ENCODE peak calls at places on chromosomes 3 and 15, in seven cellular contexts. R is cardiac muscle cell, G is SJCRH30, X is SJSA1, O is ovary, Y is IMR-90, C is endodermal cell. J is an unnamed sample.

GRCh38 chr15:69718916-69719315 is 266.3 kb downstream of the RPLP1 start:
- DNase-seq in R (no peak), G (no peak), X (no peak), Y (no peak), C (no peak), O (no peak), J (no peak)

GRCh38 chr3:65412591-65412990 is 626.1 kb downstream of the MAGI1 start:
- DNase-seq in G (peak; percentile 2), Y (no peak), O (no peak), X (no peak), R (peak; percentile 70), C (peak; percentile 71), J (peak; percentile 56)

GRCh38 chr3:143242101-143242500 is 122.5 kb downstream of the CHST2 start:
- DNase-seq in X (no peak), C (no peak), G (peak; percentile 19), O (no peak), Y (peak; percentile 22), R (no peak), J (no peak)

GRCh38 chr3:15098503-15099363 is at the start of gene RBSN:
- DNase-seq in C (peak; percentile 98), G (peak; percentile 94), R (peak; percentile 97), X (peak; percentile 87), O (peak; percentile 93), Y (peak; percentile 92), J (peak; percentile 96)

GRCh38 chr3:161336661-161337060 is 34.7 kb downstream of the SPTSSB start:
- DNase-seq in X (no peak), Y (no peak), C (no peak), O (no peak), R (no peak), G (no peak), J (no peak)

GRCh38 chr3:14301558-14301957 is 100.8 kb upstream of the SLC6A6 start:
- DNase-seq in O (peak; percentile 55), C (no peak), R (no peak), Y (peak; percentile 18), G (no peak), X (no peak), J (no peak)

GRCh38 chr15:88646951-88647350 is 8.1 kb downstream of the ISG20 start:
- DNase-seq in C (no peak), X (no peak), R (no peak), Y (no peak), O (no peak), G (no peak), J (no peak)

GRCh38 chr3:161914703-161915102 is 418.1 kb downstream of the OTOL1 start:
- DNase-seq in Y (peak; percentile 59), G (peak; percentile 50), C (peak; percentile 79), O (peak; percentile 21), X (no peak), R (peak; percentile 64), J (peak; percentile 78)

GRCh38 chr3:51944541-51945021 is 2.4 kb downstream of the PARP3 start:
- DNase-seq in Y (no peak), C (no peak), G (no peak), X (no peak), O (no peak), R (no peak), J (no peak)

GRCh38 chr3:98877132-98877531 is 24.4 kb downstream of the DCBLD2 start:
- DNase-seq in R (no peak), G (no peak), C (no peak), X (no peak), O (no peak), Y (no peak), J (no peak)

GRCh38 chr3:194937751-194938358 is 252.2 kb downstream of the FAM43A start:
- DNase-seq in X (no peak), C (no peak), Y (no peak), R (no peak), G (no peak), O (no peak), J (no peak)

GRCh38 chr3:47849186-47850061 is 46.5 kb downstream of the DHX30 start:
- DNase-seq in Y (no peak), G (no peak), O (peak; percentile 37), X (no peak), R (no peak), C (no peak), J (no peak)
- H3K36me3 ChIP-seq in Y (peaks cover 92% of the 10 kb centered on the region), G (peaks cover 68% of the 10 kb centered on the region), O (no peaks in the 10 kb centered on the region), X (peaks cover 96% of the 10 kb centered on the region), R (peaks cover 71% of the 10 kb centered on the region), C (peaks cover 89% of the 10 kb centered on the region), J (peaks cover 92% of the 10 kb centered on the region)

GRCh38 chr15:31379042-31379441 is 52.4 kb downstream of the KLF13 start:
- DNase-seq in G (peak; percentile 79), R (no peak), C (no peak), Y (no peak), X (no peak), O (no peak), J (no peak)

GRCh38 chr15:31378363-31378903 is 51.8 kb downstream of the KLF13 start:
- DNase-seq in R (no peak), Y (no peak), X (no peak), C (no peak), O (no peak), G (no peak), J (no peak)

GRCh38 chr15:31377030-31377429 is 50.4 kb downstream of the KLF13 start:
- DNase-seq in R (no peak), G (no peak), Y (no peak), C (no peak), O (no peak), X (no peak), J (no peak)

GRCh38 chr15:31381801-31382692 is 55.4 kb downstream of the KLF13 start:
- DNase-seq in G (no peak), C (peak; percentile 33), Y (no peak), O (no peak), X (no peak), R (no peak), J (no peak)

DNA sequence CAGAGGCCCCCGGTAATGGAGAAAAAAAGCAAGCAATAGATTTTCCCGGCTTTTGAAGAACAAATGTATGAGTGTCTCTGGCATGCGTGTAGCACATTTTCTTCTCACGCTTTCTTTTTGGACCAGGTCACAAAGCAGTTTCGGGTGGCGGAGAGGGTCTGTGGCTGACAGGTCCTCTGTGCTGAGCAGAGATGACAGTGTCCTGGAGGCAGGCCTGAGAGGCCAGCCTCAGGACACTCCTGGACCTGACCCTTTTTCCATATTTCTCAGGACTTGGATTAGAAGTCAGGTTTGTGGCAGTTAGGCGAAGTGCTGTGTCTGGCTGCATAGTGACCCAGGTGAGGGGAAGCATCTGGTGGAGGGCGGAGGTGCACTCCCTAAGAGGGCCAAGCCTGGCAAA is 52.9 kb downstream of the KLF13 start:
- DNase-seq in C (no peak), X (no peak), O (no peak), G (no peak), Y (no peak), R (no peak), J (no peak)
- H3K27ac ChIP-seq in C (no peak overlapping the region), X (no peak overlapping the region), O (no peak overlapping the region), G (peak overlapping the region; percentile 78), Y (no peak overlapping the region), R (peak overlapping the region; percentile 45), J (no peak overlapping the region)

DNA sequence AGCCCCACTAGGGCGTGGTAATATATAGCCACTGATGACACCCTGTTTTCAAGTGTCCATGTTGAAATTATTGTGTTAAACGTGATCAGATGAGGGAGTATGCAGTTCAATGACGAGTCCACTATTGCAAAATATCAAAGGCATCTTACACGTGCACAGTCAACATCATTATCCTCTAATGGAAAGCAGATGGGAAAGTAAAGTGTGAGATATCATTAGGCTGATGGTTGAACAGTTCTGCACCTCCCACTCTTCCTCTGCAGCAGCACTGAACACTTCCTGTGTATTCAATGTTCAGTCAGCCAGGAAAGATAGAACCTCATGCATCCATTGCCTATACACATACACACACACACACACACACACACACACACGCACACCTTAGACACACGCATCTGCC is 431.8 kb upstream of the CCDC54 start:
- DNase-seq in Y (peak; percentile 20), O (no peak), C (no peak), G (no peak), R (no peak), X (no peak), J (no peak)
- H3K4me3 ChIP-seq in Y (no peak overlapping the region), O (no peak overlapping the region), C (no peak overlapping the region), G (no peak overlapping the region), R (no peak overlapping the region), X (no peak overlapping the region), J (no peak overlapping the region)

GRCh38 chr3:170225166-170225565 is 2.9 kb downstream of the PRKCI start:
- DNase-seq in Y (no peak), G (no peak), O (no peak), X (no peak), R (no peak), C (no peak), J (no peak)
- H3K36me3 ChIP-seq in Y (no peaks in the 10 kb centered on the region), G (no peaks in the 10 kb centered on the region), O (no peaks in the 10 kb centered on the region), X (no peaks in the 10 kb centered on the region), R (no peaks in the 10 kb centered on the region), C (no peaks in the 10 kb centered on the region), J (peaks cover 4% of the 10 kb centered on the region)

GRCh38 chr3:16266714-16267113 is 1.7 kb downstream of the OXNAD1 start:
- DNase-seq in R (no peak), O (no peak), G (no peak), Y (no peak), C (no peak), X (no peak), J (no peak)

GRCh38 chr3:16265455-16265786 is 409 bp downstream of the OXNAD1 start:
- DNase-seq in G (no peak), C (no peak), Y (no peak), O (no peak), R (no peak), X (no peak), J (no peak)

GRCh38 chr3:16264708-16265454 is at the start of the genes DPH3 and OXNAD1:
- DNase-seq in R (peak; percentile 100), C (peak; percentile 100), O (peak; percentile 100), Y (peak; percentile 100), G (peak; percentile 98), X (peak; percentile 95), J (peak; percentile 99)

GRCh38 chr3:16262195-16262594 is 2.5 kb downstream of the DPH3 start:
- DNase-seq in C (no peak), G (no peak), X (no peak), Y (no peak), R (no peak), O (no peak), J (no peak)

DNA sequence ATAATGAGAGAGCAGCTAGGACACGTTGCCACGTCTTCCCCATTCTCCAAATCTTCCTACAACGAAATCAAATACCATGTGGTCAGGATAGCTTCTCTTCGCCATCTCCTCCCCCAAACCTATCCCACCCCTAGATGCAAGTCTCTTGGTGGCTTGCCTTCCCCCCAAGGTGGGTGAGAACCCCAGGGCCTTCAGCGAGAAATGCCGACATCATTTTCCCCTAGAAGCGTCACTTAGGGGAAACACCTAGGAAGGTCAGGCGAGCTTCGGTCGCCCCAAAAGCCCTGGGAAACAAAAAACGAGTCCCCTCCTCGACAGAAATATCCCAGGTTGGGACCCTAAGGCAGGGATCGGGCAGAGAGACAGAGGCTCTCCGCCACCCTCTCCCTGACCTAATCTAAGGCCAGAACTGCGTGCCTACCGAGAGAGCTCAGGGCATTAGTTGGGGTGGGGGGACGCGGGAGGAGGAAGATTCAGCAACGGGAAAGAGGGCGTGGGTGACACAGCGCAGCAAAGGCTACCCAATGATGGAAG is 502 bp downstream of the DPH3 start:
- DNase-seq in G (no peak), C (no peak), O (no peak), X (no peak), Y (no peak), R (no peak), J (no peak)
- H3K27ac ChIP-seq in G (peak overlapping the region; percentile 10), C (peak overlapping the region; percentile 20), O (no peak overlapping the region), X (peak overlapping the region; percentile 53), Y (peak overlapping the region; percentile 72), R (peak overlapping the region; percentile 55), J (peak overlapping the region; percentile 30)

J was measured in WERI-Rb-1.